ENCODE peak calls at places on chromosomes 13 and 19, in ten cellular contexts. I is H9; F is HFFc6; J is nephron progenitor cell; A is CD4-positive, alpha-beta T cell; C is WERI-Rb-1; M is lower lobe of right lung; P is pancreas; R is epithelial cell of esophagus; E is epithelial cell of proximal tubule. D is an unnamed sample.

GRCh38 chr13:78319101-78319627 is 284.2 kb downstream of the POU4F1 start:
- DNase-seq in I (no peak), F (no peak), J (no peak), A (no peak), C (no peak), M (no peak), P (no peak), R (peak; percentile 42), E (no peak), D (no peak)

GRCh38 chr13:98927954-98928927 is 49.6 kb downstream of the DOCK9 start:
- DNase-seq in I (no peak), F (peak; percentile 12), J (no peak), A (no peak), C (no peak), M (no peak), P (no peak), R (no peak), E (no peak), D (no peak)

GRCh38 chr19:38115264-38115802 is 108.7 kb downstream of the DPF1 start:
- DNase-seq in I (no peak), F (no peak), J (no peak), A (no peak), C (no peak), M (no peak), P (no peak), R (peak; percentile 41), E (no peak), D (no peak)

GRCh38 chr13:112965103-112965502 is 3.9 kb upstream of the MCF2L start:
- DNase-seq in I (no peak), F (no peak), J (no peak), A (no peak), C (no peak), M (no peak), P (no peak), R (no peak), E (no peak), D (no peak)

GRCh38 chr19:15419413-15420025 is 731 bp upstream of the AKAP8L start:
- DNase-seq in I (no peak), F (no peak), J (no peak), A (no peak), C (no peak), M (no peak), P (no peak), R (no peak), E (no peak), D (no peak)

GRCh38 chr13:22049384-22049783 is 378.5 kb downstream of the FGF9 start:
- DNase-seq in I (no peak), F (no peak), J (no peak), A (no peak), C (no peak), M (no peak), P (no peak), R (no peak), E (peak; percentile 50), D (peak; percentile 2)

GRCh38 chr13:69204620-69205019 is 903.0 kb upstream of the ATXN8OS start:
- DNase-seq in I (no peak), F (no peak), J (no peak), A (no peak), C (no peak), M (no peak), P (no peak), R (no peak), E (no peak), D (no peak)

GRCh38 chr13:33610471-33611015 is 207.4 kb upstream of the RFC3 start:
- DNase-seq in I (peak; percentile 84), F (no peak), J (peak; percentile 8), A (peak; percentile 28), C (peak; percentile 60), M (peak; percentile 52), P (no peak), R (peak; percentile 21), E (no peak), D (no peak)

GRCh38 chr19:49362926-49363264 is 679 bp upstream of the TEAD2 start:
- DNase-seq in I (no peak), F (no peak), J (peak; percentile 45), A (no peak), C (no peak), M (no peak), P (peak; percentile 76), R (no peak), E (no peak), D (no peak)

GRCh38 chr13:73194310-73194709 is 135.5 kb downstream of the KLF5 start:
- DNase-seq in I (no peak), F (no peak), J (no peak), A (no peak), C (no peak), M (no peak), P (no peak), R (no peak), E (no peak), D (no peak)

GRCh38 chr13:48235100-48235813 is 2.3 kb downstream of the ITM2B start:
- DNase-seq in I (peak; percentile 55), F (peak; percentile 46), J (peak; percentile 8), A (no peak), C (no peak), M (peak; percentile 49), P (peak; percentile 29), R (peak; percentile 66), E (no peak), D (no peak)

GRCh38 chr13:23620211-23620610 is 50.0 kb downstream of the TNFRSF19 start:
- DNase-seq in I (no peak), F (no peak), J (no peak), A (no peak), C (no peak), M (no peak), P (no peak), R (no peak), E (no peak), D (no peak)

GRCh38 chr19:48713041-48713863 is 6.3 kb downstream of the MAMSTR start:
- DNase-seq in I (peak; percentile 83), F (no peak), J (peak; percentile 32), A (no peak), C (peak; percentile 71), M (no peak), P (no peak), R (peak; percentile 45), E (no peak), D (no peak)

GRCh38 chr19:41893899-41894298 is 10.9 kb downstream of the ARHGEF1 start:
- DNase-seq in I (no peak), F (no peak), J (no peak), A (no peak), C (no peak), M (no peak), P (no peak), R (no peak), E (no peak), D (no peak)
- TF ChIP-seq CTCF in I (no peak), F (no peak), J (no peak), A (no peak), C (peak; percentile 23), M (no peak), P (no peak), R (no peak), E (no peak), D (peak; percentile 4)

DNA sequence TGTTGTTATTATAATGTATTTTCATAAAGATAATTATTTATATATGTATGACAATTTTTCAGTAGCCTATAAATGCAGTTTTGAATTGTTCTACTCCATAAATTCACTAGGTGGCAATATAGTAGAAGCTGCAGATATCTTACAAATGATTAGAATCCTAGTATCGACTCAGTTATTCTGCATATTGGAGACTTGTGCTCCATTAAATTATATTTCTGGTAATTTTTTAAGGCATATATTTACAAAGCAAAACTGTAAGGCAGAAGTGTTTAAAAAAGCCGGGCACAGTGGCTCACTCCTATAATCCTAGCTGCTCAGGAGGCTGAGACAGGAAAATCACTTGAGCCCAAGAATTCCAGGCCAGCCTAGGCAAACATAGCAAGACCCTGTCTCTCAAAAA is 58.7 kb downstream of the DPY19L3 start:
- DNase-seq in I (no peak), F (peak; percentile 8), J (no peak), A (no peak), C (no peak), M (no peak), P (no peak), R (peak; percentile 24), E (no peak), D (no peak)
- TF ChIP-seq CTCF in I (peak; percentile 44), F (peak; percentile 73), J (no peak), A (peak; percentile 48), C (no peak), M (no peak), P (no peak), R (peak; percentile 30), E (peak; percentile 40), D (peak; percentile 25)

GRCh38 chr19:41666075-41666474 is 22.0 kb downstream of the CEACAM7 start:
- DNase-seq in I (no peak), F (no peak), J (no peak), A (no peak), C (no peak), M (no peak), P (no peak), R (no peak), E (no peak), D (no peak)

GRCh38 chr19:41670755-41671154 is 17.3 kb downstream of the CEACAM7 start:
- DNase-seq in I (no peak), F (no peak), J (no peak), A (no peak), C (no peak), M (no peak), P (no peak), R (no peak), E (no peak), D (no peak)

GRCh38 chr19:41668315-41668714 is 19.8 kb downstream of the CEACAM7 start:
- DNase-seq in I (no peak), F (no peak), J (no peak), A (no peak), C (no peak), M (no peak), P (no peak), R (no peak), E (no peak), D (no peak)

GRCh38 chr19:41671481-41671880 is 16.6 kb downstream of the CEACAM7 start:
- DNase-seq in I (no peak), F (no peak), J (no peak), A (no peak), C (no peak), M (no peak), P (no peak), R (no peak), E (no peak), D (no peak)
- TF ChIP-seq CTCF in I (no peak), F (no peak), J (no peak), A (no peak), C (no peak), M (no peak), P (no peak), R (no peak), E (no peak), D (no peak)

GRCh38 chr19:17445526-17446165 is 2.8 kb downstream of the TMEM221 start:
- DNase-seq in I (no peak), F (no peak), J (no peak), A (no peak), C (no peak), M (no peak), P (no peak), R (no peak), E (no peak), D (no peak)

GRCh38 chr19:17436094-17436873 is 12.2 kb downstream of the TMEM221 start:
- DNase-seq in I (no peak), F (no peak), J (no peak), A (no peak), C (no peak), M (no peak), P (no peak), R (no peak), E (no peak), D (no peak)

GRCh38 chr19:17436874-17437267 is 11.6 kb downstream of the TMEM221 start:
- DNase-seq in I (no peak), F (no peak), J (no peak), A (no peak), C (no peak), M (no peak), P (no peak), R (no peak), E (no peak), D (no peak)

GRCh38 chr19:17441241-17442135 is 7.0 kb downstream of the TMEM221 start:
- DNase-seq in I (peak; percentile 56), F (peak; percentile 9), J (peak; percentile 44), A (no peak), C (peak; percentile 48), M (no peak), P (no peak), R (peak; percentile 32), E (no peak), D (peak; percentile 41)
- TF ChIP-seq CTCF in I (peak; percentile 75), F (peak; percentile 67), J (peak; percentile 46), A (peak; percentile 22), C (peak; percentile 75), M (peak; percentile 25), P (no peak), R (peak; percentile 50), E (peak; percentile 54), D (peak; percentile 47)